ENCODE peak calls at places on chromosomes 3 and 15, in five cellular contexts. K, A, Y, C and Z are unnamed samples.

GRCh38 chr15:73021139-73021621 is 31.1 kb upstream of the NEO1 start:
- DNase-seq in K (no peak), A (no peak), Y (no peak), C (no peak), Z (no peak)

GRCh38 chr3:138620431-138620830 is 11.9 kb downstream of the FAIM start:
- DNase-seq in K (no peak), A (no peak), Y (no peak), C (no peak), Z (no peak)

GRCh38 chr15:69224383-69224782 is 63.9 kb downstream of the GLCE start:
- DNase-seq in K (peak), A (peak), Y (no peak), C (no peak), Z (no peak)

GRCh38 chr3:188037116-188037718 is 116.7 kb upstream of the LPP start:
- DNase-seq in K (peak), A (peak), Y (no peak), C (no peak), Z (no peak)

GRCh38 chr3:48966876-48967361 is 23.1 kb upstream of the P4HTM start:
- DNase-seq in K (no peak), A (no peak), Y (no peak), C (no peak), Z (no peak)

GRCh38 chr3:134460965-134461364 is 24.8 kb downstream of the ANAPC13 start:
- DNase-seq in K (no peak), A (peak), Y (no peak), C (no peak), Z (no peak)

GRCh38 chr15:82129769-82130168 is 84.0 kb upstream of the MEX3B start:
- DNase-seq in K (no peak), A (peak), Y (no peak), C (no peak), Z (no peak)

GRCh38 chr15:74630284-74631086 is 14.8 kb downstream of the CLK3 start:
- DNase-seq in K (no peak), A (no peak), Y (peak), C (no peak), Z (peak)

GRCh38 chr3:31105438-31106077 is 211.1 kb upstream of the GADL1 start:
- DNase-seq in K (no peak), A (peak), Y (no peak), C (no peak), Z (peak)

GRCh38 chr3:26984601-26985000 is 362.0 kb downstream of the LRRC3B start:
- DNase-seq in K (no peak), A (no peak), Y (no peak), C (no peak), Z (no peak)